ENCODE peak calls at places on chromosomes 11 and 22, in six cellular contexts. Q, M, J, W, T and L are unnamed samples.

GRCh38 chr11:73939096-73939495 is 11.7 kb upstream of the DNAJB13 start:
- DNase-seq in Q (no peak), M (no peak), J (no peak), W (peak; percentile 16), T (no peak), L (peak; percentile 7)

GRCh38 chr22:33325232-33326004 is 267.2 kb upstream of the SYN3 start:
- DNase-seq in Q (no peak), M (no peak), J (no peak), W (no peak), T (no peak), L (no peak)

GRCh38 chr22:50687829-50688228 is 15.2 kb downstream of the SHANK3 start:
- DNase-seq in Q (no peak), M (no peak), J (no peak), W (no peak), T (no peak), L (no peak)

GRCh38 chr22:44463151-44463550 is 34.9 kb downstream of the RTL6 start:
- DNase-seq in Q (no peak), M (no peak), J (no peak), W (no peak), T (no peak), L (no peak)

GRCh38 chr22:49687333-49687732 is 140.3 kb downstream of the BRD1 start:
- DNase-seq in Q (no peak), M (no peak), J (no peak), W (no peak), T (no peak), L (no peak)

GRCh38 chr22:36323855-36324331 is 63.9 kb downstream of the MYH9 start:
- DNase-seq in Q (peak; percentile 44), M (no peak), J (no peak), W (no peak), T (no peak), L (no peak)

GRCh38 chr11:124717786-124718634 is 21.7 kb upstream of the NRGN start:
- DNase-seq in Q (peak; percentile 20), M (peak; percentile 39), J (peak; percentile 34), W (peak; percentile 70), T (peak; percentile 48), L (no peak)

GRCh38 chr11:60633645-60634044 is 65.8 kb upstream of the MS4A8 start:
- DNase-seq in Q (no peak), M (no peak), J (no peak), W (no peak), T (no peak), L (no peak)

GRCh38 chr11:67119577-67120391 is 721 bp downstream of the KDM2A start:
- DNase-seq in Q (peak; percentile 41), M (peak; percentile 11), J (no peak), W (peak; percentile 41), T (no peak), L (no peak)

GRCh38 chr11:31824791-31825452 is 13.8 kb upstream of the PAX6 start:
- DNase-seq in Q (no peak), M (no peak), J (no peak), W (peak; percentile 22), T (no peak), L (no peak)

GRCh38 chr22:31179345-31179744 is 19.4 kb downstream of the RNF185 start:
- DNase-seq in Q (peak; percentile 8), M (no peak), J (peak; percentile 23), W (no peak), T (no peak), L (no peak)

GRCh38 chr11:93652679-93653078 is 8.8 kb upstream of the CEP295 start:
- DNase-seq in Q (no peak), M (no peak), J (no peak), W (no peak), T (no peak), L (no peak)

GRCh38 chr11:30853470-30853869 is 267.3 kb upstream of the MPPED2 start:
- DNase-seq in Q (no peak), M (no peak), J (no peak), W (no peak), T (no peak), L (no peak)

GRCh38 chr11:35083181-35084061 is 55.5 kb upstream of the CD44 start:
- DNase-seq in Q (peak; percentile 96), M (no peak), J (peak; percentile 98), W (peak; percentile 98), T (peak; percentile 38), L (peak; percentile 54)

GRCh38 chr11:8959546-8960166 is 4.6 kb downstream of the TMEM9B start:
- DNase-seq in Q (peak; percentile 85), M (peak; percentile 58), J (peak; percentile 86), W (peak; percentile 86), T (peak; percentile 34), L (peak; percentile 47)

DNA sequence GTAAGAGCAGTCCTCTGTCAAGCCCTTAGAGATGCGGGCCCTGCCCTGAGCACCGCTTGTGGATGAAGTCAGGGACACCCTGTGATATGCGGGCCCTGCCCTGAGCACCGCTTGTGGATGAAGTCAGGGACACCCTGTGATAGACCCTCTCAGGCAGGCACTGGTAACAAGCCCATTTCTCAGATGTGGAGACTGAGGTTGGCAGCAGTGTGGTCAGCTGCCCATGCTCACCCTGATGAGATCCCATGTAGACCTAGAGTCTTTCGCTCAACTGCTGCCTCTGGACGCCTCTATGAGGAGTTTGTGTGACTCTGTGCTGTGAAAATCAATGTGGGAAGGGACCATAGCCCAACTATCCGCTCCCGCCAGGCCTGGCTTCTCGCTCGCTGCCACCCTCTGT is 58.8 kb upstream of the FADD start:
- DNase-seq in Q (no peak), M (no peak), J (no peak), W (no peak), T (no peak), L (no peak)
- H2AK5ac ChIP-seq in Q (no peak overlapping the region), M (no peak overlapping the region), J (no peak overlapping the region), W (no peak overlapping the region), T (no peak overlapping the region), L (no peak overlapping the region)

GRCh38 chr11:65383778-65384177 is 1.3 kb upstream of the SLC25A45 start:
- DNase-seq in Q (peak; percentile 51), M (no peak), J (no peak), W (no peak), T (no peak), L (no peak)
- H2AK5ac ChIP-seq in Q (peak overlapping the region; percentile 63), M (peak overlapping the region; percentile 88), J (peak overlapping the region; percentile 93), W (peak overlapping the region; percentile 73), T (no peak overlapping the region), L (peak overlapping the region; percentile 84)

DNA sequence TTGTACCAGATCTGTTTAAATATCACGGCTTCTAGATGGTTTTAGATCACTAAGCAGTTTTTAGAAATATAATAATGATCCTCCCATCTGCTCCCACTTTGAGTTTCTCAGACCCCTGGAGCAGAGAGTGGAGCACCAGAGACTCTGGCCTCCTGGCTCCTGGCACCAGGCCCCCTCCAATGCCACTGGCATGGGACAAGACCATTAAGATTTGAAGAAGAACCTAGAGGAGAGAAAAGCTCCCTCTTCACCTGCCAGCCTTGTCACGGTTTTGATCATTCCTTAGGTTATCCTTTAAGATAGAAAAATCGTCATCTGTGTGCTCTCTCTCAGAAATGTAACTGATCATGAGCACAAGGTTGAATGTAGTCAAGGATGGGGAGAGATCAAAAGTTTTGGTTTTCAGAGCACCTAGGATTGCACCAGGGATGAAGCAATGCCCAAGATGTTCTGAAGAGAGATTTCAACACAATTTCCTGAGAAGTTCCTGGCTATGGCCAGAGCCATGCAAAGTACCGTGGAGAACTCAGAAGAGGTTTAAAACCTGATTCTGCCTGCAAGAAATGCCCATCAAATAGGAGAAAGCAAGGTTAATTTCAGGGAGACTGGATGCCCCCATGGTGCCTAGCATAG is 22.2 kb downstream of the IL10RA start:
- DNase-seq in Q (no peak), M (no peak), J (no peak), W (no peak), T (no peak), L (no peak)
- H2AK5ac ChIP-seq in Q (no peak overlapping the region), M (no peak overlapping the region), J (no peak overlapping the region), W (no peak overlapping the region), T (no peak overlapping the region), L (no peak overlapping the region)

GRCh38 chr11:64021742-64022067 is 14.0 kb upstream of the FLRT1 start:
- DNase-seq in Q (no peak), M (no peak), J (no peak), W (no peak), T (peak; percentile 83), L (no peak)

GRCh38 chr11:64022125-64022784 is 13.5 kb upstream of the FLRT1 start:
- DNase-seq in Q (no peak), M (no peak), J (no peak), W (no peak), T (no peak), L (no peak)

GRCh38 chr11:64026575-64027213 is 9.0 kb upstream of the FLRT1 start:
- DNase-seq in Q (no peak), M (no peak), J (no peak), W (no peak), T (no peak), L (no peak)

GRCh38 chr11:64025205-64025604 is 10.5 kb upstream of the FLRT1 start:
- DNase-seq in Q (no peak), M (no peak), J (no peak), W (peak; percentile 81), T (peak; percentile 85), L (no peak)

GRCh38 chr11:64023731-64024710 is 11.7 kb upstream of the FLRT1 start:
- DNase-seq in Q (no peak), M (no peak), J (no peak), W (no peak), T (peak; percentile 70), L (no peak)
- H2AK5ac ChIP-seq in Q (no peak overlapping the region), M (peak overlapping the region; percentile 98), J (no peak overlapping the region), W (no peak overlapping the region), T (no peak overlapping the region), L (no peak overlapping the region)

GRCh38 chr11:368414-369335 is 624 bp upstream of the B4GALNT4 start:
- DNase-seq in Q (peak; percentile 71), M (peak; percentile 32), J (peak; percentile 18), W (peak; percentile 47), T (peak; percentile 56), L (no peak)

GRCh38 chr11:369336-370018 is at the start of gene B4GALNT4:
- DNase-seq in Q (peak; percentile 59), M (no peak), J (peak; percentile 23), W (no peak), T (no peak), L (no peak)

GRCh38 chr11:370087-370941 is 1.0 kb downstream of the B4GALNT4 start:
- DNase-seq in Q (no peak), M (peak; percentile 55), J (no peak), W (no peak), T (peak; percentile 64), L (no peak)

GRCh38 chr11:365831-366230 is 3.5 kb upstream of the B4GALNT4 start:
- DNase-seq in Q (no peak), M (no peak), J (no peak), W (no peak), T (no peak), L (no peak)

DNA sequence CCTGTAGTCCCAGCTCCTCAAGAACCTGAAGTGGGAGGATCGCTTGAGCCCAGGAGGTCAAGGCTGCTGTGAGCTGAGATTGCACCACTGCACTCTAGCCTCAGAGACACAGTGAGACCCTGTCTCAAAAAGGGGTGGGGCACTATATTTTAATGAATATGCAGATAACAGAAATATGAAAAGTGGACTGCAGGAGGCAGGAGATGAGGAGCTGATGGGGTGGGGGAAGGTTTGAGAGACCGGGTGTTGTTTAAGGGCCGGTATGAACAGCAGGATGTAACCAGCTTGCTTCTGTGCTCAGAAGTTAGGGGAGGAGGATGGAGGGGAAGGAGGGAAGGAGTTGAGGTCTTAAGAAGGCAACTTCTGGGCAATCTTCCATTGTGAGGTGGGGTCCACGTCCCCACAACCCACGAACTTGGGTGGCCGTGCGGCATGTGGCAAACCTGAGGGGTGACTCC is 1.3 kb upstream of the B4GALNT4 start:
- DNase-seq in Q (no peak), M (no peak), J (no peak), W (peak; percentile 65), T (no peak), L (no peak)
- H2AK5ac ChIP-seq in Q (no peak overlapping the region), M (peak overlapping the region; percentile 7), J (no peak overlapping the region), W (no peak overlapping the region), T (no peak overlapping the region), L (no peak overlapping the region)